ENCODE peak calls at places on chromosomes 13 and 19, in four cellular contexts. R, B, L and V are unnamed samples.

GRCh38 chr13:22092791-22093545 is 422.1 kb downstream of the FGF9 start:
- DNase-seq in R (no peak), B (no peak), L (no peak), V (no peak)

GRCh38 chr13:57123660-57124059 is 17.1 kb upstream of the PRR20A start:
- DNase-seq in R (no peak), B (no peak), L (no peak), V (no peak)

GRCh38 chr19:3770136-3771032 is 1.6 kb downstream of the RAX2 start:
- DNase-seq in R (no peak), B (no peak), L (no peak), V (no peak)

GRCh38 chr13:79589605-79590511 is 108.9 kb downstream of the NDFIP2 start:
- DNase-seq in R (no peak), B (no peak), L (no peak), V (no peak)

GRCh38 chr13:99305180-99305965 is 1.8 kb downstream of the GPR183 start:
- DNase-seq in R (peak), B (no peak), L (no peak), V (no peak)

GRCh38 chr19:56076413-56076998 is 44.6 kb downstream of the ZNF787 start:
- DNase-seq in R (peak), B (peak), L (peak), V (no peak)

GRCh38 chr13:36059366-36059765 is 71.8 kb downstream of the DCLK1 start:
- DNase-seq in R (no peak), B (no peak), L (no peak), V (no peak)

GRCh38 chr13:105147481-105147880 is 1388.0 kb downstream of the EFNB2 start:
- DNase-seq in R (no peak), B (no peak), L (no peak), V (no peak)

GRCh38 chr13:95607363-95607762 is 37.1 kb downstream of the DZIP1 start:
- DNase-seq in R (no peak), B (no peak), L (no peak), V (no peak)

GRCh38 chr13:113182046-113182445 is 23.6 kb downstream of the PROZ start:
- DNase-seq in R (no peak), B (no peak), L (no peak), V (no peak)

GRCh38 chr13:113417836-113418721 is 35.2 kb downstream of the ADPRHL1 start:
- DNase-seq in R (no peak), B (no peak), L (no peak), V (no peak)

GRCh38 chr19:1286859-1287621 is 1.4 kb downstream of the EFNA2 start:
- DNase-seq in R (no peak), B (no peak), L (no peak), V (no peak)

GRCh38 chr19:46472592-46472991 is 1.2 kb upstream of the PNMA8A start:
- DNase-seq in R (no peak), B (no peak), L (no peak), V (no peak)

GRCh38 chr13:90800082-90800746 is 547.3 kb upstream of the MIR17HG start:
- DNase-seq in R (no peak), B (no peak), L (no peak), V (no peak)

GRCh38 chr13:22110368-22110767 is 439.5 kb downstream of the FGF9 start:
- DNase-seq in R (no peak), B (no peak), L (no peak), V (no peak)

GRCh38 chr13:94705081-94705751 is 7.1 kb downstream of the SOX21 start:
- DNase-seq in R (no peak), B (peak), L (no peak), V (no peak)

GRCh38 chr13:20824762-20825161 is 51.0 kb upstream of the EEF1AKMT1 start:
- DNase-seq in R (no peak), B (no peak), L (no peak), V (no peak)

GRCh38 chr19:7606289-7606688 is 10.6 kb downstream of the CAMSAP3 start:
- DNase-seq in R (no peak), B (no peak), L (no peak), V (no peak)

GRCh38 chr19:37855098-37855497 is 51.3 kb downstream of the WDR87 start:
- DNase-seq in R (no peak), B (no peak), L (no peak), V (peak)

GRCh38 chr19:58037927-58038687 is 4.3 kb downstream of the ZSCAN1 start:
- DNase-seq in R (no peak), B (peak), L (no peak), V (no peak)

GRCh38 chr13:70310720-70311119 is 202.5 kb upstream of the KLHL1 start:
- DNase-seq in R (peak), B (no peak), L (peak), V (peak)

GRCh38 chr19:35225951-35226350 is 2.6 kb downstream of the FAM187B start:
- DNase-seq in R (no peak), B (no peak), L (no peak), V (no peak)

GRCh38 chr19:55465460-55466245 is 1.1 kb upstream of the C19orf85 start:
- DNase-seq in R (no peak), B (peak), L (no peak), V (no peak)

GRCh38 chr19:55062735-55063491 is at the start of gene RDH13:
- DNase-seq in R (peak), B (peak), L (peak), V (peak)

GRCh38 chr19:11848594-11849263 is at the start of gene ZNF439:
- DNase-seq in R (peak), B (peak), L (no peak), V (peak)

GRCh38 chr19:36009220-36009619 is 607 bp upstream of the SYNE4 start:
- DNase-seq in R (no peak), B (peak), L (no peak), V (no peak)

GRCh38 chr19:30371960-30372824 is at the start of gene ZNF536:
- DNase-seq in R (no peak), B (no peak), L (no peak), V (no peak)

DNA sequence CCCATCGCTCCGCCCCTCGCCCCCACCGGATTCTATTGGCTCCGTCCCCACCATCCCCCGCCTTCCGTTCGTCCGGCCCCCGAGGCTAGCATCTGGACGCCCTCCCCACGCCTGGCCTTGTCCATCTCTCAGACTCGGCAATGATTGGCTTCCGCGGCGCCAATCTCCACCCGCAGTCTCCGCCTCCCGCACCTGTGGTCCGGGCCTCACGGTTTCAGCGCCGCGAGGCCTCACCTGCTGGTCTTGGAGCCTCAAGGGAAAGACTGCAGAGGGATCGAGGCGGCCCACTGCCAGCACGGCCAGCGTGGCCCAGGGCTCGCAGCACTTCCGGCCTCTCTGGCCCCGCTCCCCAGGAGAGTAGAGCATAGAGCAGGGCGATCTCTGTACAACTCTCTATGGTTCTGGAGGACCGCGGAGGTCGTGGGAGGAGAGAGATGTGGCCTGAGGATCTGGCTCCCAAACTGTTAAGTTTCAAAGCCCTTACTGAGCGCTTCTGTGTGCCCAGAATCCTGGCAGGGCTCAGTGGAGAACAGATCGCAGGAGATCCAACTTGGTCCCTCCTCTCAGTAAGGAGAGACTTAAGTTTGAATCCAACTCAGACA is at the start of gene ERCC1:
- DNase-seq in R (peak), B (peak), L (peak), V (peak)
- TF ChIP-seq ZNF274 in R (no peak), B (no peak), L (no peak), V (no peak)

GRCh38 chr19:40598918-40599307 is 2.3 kb upstream of the LTBP4 start:
- DNase-seq in R (no peak), B (no peak), L (no peak), V (no peak)

GRCh38 chr19:40600086-40600917 is 867 bp upstream of the LTBP4 start:
- DNase-seq in R (no peak), B (no peak), L (no peak), V (no peak)

GRCh38 chr19:40603071-40603718 is 2.0 kb downstream of the LTBP4 start:
- DNase-seq in R (peak), B (no peak), L (no peak), V (no peak)

GRCh38 chr19:40599331-40600085 is 1.7 kb upstream of the LTBP4 start:
- DNase-seq in R (peak), B (no peak), L (no peak), V (no peak)

DNA sequence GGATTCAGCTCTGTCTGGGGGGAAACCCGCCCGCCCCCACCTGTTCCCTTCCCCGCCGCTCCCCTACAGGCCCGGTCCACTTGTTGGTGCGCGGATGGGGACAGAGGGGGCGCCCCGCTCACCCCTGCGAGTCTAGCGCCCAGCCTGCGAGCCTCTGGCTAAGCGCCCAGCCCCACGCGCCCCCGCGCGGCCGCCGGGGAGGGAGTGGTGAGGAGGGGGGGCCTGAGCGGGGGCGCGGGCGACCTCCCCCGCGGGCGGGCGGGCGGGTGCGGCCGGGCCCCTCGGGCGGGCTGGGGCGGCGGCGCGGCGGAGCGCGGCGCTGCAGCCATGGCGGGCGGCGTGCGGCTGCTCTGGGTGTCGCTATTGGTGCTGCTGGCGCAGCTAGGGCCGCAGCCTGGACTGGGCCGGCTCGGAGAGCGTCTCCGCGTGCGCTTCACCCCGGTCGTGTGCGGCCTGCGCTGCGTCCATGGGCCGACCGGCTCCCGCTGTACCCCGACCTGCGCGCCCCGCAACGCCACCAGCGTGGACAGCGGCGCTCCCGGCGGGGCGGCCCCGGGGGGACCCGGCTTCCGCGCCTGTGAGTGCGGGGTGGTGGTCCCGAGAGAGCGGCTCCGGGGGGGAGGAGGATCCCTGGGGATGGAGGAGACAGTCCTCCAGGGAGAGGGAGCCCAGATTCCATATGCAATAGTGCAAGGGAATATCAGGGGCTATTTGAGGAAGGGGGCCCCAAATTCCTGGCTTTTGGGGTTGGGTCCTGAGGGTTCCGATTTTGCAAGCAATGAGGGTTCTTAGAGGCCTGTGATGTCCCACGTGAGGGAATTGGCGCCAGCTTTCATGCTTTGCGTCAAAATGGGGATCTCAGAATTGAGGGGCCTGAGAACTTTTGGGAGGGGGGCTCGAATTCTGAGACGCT is at the start of gene LTBP4:
- DNase-seq in R (peak), B (no peak), L (no peak), V (no peak)
- TF ChIP-seq ZNF274 in R (no peak), B (no peak), L (no peak), V (no peak)

DNA sequence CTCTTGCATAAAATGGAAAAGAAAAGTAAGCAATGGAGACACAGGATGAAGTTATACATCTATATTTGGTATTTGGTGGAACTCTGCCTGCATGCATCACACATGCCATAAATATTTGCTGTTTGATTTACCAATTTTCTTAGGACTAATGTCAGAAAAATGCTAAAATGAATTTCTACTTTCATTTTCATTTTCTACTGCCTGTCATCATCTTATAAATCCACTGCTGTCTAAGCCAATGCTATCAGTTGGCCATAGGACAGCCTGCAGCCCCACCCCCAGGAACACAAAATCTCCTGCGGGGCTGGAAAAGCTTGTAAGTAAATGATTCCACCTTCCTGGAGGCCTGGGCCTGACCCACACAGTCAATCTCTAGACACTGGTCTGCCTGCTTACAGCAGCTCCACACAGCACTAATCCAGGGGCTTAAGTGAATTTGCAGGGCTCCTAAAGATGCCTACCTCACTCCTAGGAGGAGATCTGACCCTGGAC is 122.0 kb downstream of the ENOX1 start:
- DNase-seq in R (no peak), B (no peak), L (no peak), V (no peak)
- TF ChIP-seq ZNF274 in R (no peak), B (no peak), L (no peak), V (no peak)

GRCh38 chr13:98103531-98103930 is 39.4 kb upstream of the FARP1 start:
- DNase-seq in R (no peak), B (no peak), L (no peak), V (no peak)

GRCh38 chr13:98105929-98106336 is 37.0 kb upstream of the FARP1 start:
- DNase-seq in R (peak), B (no peak), L (no peak), V (no peak)

GRCh38 chr13:98099627-98100026 is 43.3 kb upstream of the FARP1 start:
- DNase-seq in R (no peak), B (no peak), L (no peak), V (no peak)

GRCh38 chr13:98108330-98108729 is 34.6 kb upstream of the FARP1 start:
- DNase-seq in R (no peak), B (no peak), L (no peak), V (no peak)

DNA sequence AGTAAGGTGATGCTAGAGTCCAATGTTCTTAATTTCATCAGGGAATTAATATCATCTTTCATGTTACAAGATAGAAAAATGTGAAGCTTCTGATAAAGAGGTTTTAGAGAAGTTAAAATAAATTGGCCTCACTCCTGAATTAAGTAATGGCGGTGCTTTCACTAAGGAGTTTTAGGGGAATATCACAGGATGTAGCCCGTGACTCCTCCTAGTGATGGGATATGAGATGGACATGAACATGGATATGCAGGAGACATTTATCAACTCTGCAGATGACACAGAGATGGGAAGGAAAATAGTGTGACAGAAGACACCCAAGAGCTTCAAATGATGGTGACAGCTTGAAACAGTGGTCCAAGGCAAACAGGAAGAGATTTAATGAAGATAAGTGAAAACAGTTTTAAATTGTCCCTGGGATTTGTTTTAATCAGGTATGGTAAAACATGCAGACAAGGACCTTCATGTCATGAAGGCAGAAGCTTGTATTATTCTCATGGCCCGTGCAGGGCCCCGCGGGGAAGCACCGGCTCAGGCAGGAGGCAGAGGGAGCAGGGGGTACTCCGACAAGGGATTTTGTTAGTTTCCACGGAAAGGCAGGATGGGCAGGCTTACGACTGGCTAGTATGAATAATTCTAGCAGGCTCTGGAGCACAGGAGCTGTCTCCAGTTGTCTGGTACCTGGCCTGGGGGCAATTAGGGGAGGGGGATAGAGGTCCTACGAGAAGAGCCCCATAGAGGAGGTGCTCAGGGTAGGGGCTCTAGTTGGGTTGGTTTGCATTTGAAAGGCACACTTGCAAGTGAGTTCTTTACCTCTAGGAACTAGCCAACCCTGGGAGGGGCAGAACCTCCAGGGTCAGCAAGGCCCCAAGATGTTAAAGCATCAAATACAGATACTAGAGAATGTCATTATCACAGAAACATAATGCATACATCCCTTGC is 38.7 kb upstream of the FARP1 start:
- DNase-seq in R (no peak), B (no peak), L (no peak), V (peak)
- TF ChIP-seq ZNF274 in R (no peak), B (no peak), L (no peak), V (no peak)

GRCh38 chr19:10712041-10712440 is 5.8 kb upstream of the DNM2 start:
- DNase-seq in R (no peak), B (peak), L (no peak), V (no peak)
- TF ChIP-seq ZNF274 in R (no peak), B (no peak), L (no peak), V (no peak)

DNA sequence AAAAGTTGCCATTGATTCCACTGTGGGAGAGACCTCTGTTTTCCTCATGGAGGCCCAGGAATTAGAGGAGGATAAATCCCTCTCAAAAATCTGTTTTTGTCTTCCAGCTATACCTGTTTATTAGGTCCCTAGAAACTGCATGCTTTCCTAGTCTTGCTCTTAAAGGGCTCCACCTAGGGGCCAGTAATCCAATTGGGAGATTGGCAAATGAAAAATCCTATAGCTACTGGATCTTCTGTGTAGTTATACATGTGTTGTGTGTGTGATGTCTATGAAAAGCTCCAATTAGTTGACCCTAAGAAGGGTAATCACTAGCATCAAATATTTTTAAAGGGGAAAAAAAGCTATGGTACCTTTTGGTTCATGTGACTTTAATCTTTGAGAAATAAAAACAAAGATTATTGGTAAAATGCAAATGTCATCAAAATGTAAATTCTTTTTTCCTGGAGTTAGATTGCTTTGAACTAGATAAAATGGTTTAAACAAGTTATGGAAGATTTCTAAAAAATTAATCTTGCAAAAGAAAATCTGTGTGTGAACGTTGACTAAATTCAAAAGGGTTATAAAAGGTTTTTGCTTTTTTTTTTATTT is 63.4 kb upstream of the C1QTNF9B start:
- DNase-seq in R (peak), B (no peak), L (peak), V (peak)
- TF ChIP-seq ZNF274 in R (no peak), B (no peak), L (no peak), V (no peak)

DNA sequence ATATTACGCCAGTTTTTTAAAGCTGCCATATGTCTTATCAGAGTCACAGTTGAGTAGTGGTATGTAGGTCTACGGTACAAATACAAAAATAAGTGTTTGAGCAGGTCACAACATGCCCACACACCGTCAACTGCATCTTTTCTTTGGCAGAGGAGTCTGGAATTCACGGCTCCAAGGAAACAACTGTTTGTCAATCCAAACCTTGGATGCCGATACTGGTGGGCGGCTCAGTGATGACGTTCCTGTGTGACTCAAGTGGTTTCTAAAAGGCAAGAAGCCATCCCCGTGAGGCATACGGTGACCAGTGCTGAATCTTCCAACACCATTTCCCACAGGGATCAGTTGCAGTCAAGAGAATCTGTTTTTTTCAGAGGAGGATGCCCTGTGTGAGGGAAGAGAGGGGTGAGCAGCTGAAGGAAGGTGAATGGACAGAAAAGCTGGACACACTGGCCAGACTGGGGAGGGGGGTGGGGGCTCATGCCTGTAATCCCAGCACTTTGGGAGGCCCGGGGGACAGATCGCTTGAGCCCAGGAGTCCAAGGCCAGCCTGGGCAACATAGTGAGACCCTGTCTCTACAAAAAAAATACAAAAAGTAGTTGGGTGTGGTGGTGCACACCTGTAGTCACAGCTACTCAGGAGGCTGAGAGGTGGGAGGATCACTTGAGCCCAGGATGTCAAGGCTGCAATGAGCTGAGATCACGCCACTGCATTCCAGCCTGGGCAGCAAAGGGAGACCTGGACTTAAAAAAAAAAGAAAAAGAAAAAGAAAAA is 22.8 kb upstream of the CEBPG start:
- DNase-seq in R (no peak), B (no peak), L (no peak), V (no peak)
- TF ChIP-seq ZNF274 in R (no peak), B (no peak), L (no peak), V (no peak)